ENCODE peak calls at places on chromosomes 4 and X, in four cellular contexts. S, T, F and H are unnamed samples.

GRCh38 chrX:94058728-94059382 is 384.8 kb downstream of the FAM133A start:
- DNase-seq in S (peak), T (peak), F (no peak), H (peak)

GRCh38 chr4:139188648-139189416 is 11.8 kb upstream of the ELF2 start:
- DNase-seq in S (no peak), T (no peak), F (no peak), H (peak)

GRCh38 chr4:169042608-169043007 is 32.6 kb upstream of the CBR4 start:
- DNase-seq in S (no peak), T (no peak), F (no peak), H (no peak)

GRCh38 chrX:45667666-45668065 is 467.0 kb upstream of the DIPK2B start:
- DNase-seq in S (no peak), T (no peak), F (no peak), H (no peak)

GRCh38 chrX:108250654-108251579 is 159.3 kb downstream of the ATG4A start:
- DNase-seq in S (no peak), T (no peak), F (no peak), H (no peak)

GRCh38 chr4:68359508-68359907 is 9.6 kb upstream of the YTHDC1 start:
- DNase-seq in S (no peak), T (no peak), F (no peak), H (no peak)

GRCh38 chr4:36677122-36677521 is 395.7 kb downstream of the DTHD1 start:
- DNase-seq in S (no peak), T (no peak), F (no peak), H (no peak)

GRCh38 chr4:98994474-98995182 is 893 bp upstream of the METAP1 start:
- DNase-seq in S (peak), T (peak), F (no peak), H (no peak)

GRCh38 chr4:140743194-140743931 is 12.8 kb downstream of the TBC1D9 start:
- DNase-seq in S (peak), T (peak), F (peak), H (no peak)

GRCh38 chr4:79923290-79923689 is 149.7 kb downstream of the ANTXR2 start:
- DNase-seq in S (no peak), T (no peak), F (no peak), H (no peak)

GRCh38 chrX:42714981-42715688 is 62.8 kb downstream of the PPP1R2C start:
- DNase-seq in S (peak), T (peak), F (no peak), H (no peak)

GRCh38 chrX:23908219-23909003 is 605 bp downstream of the CXorf58 start:
- DNase-seq in S (no peak), T (no peak), F (no peak), H (no peak)

GRCh38 chr4:22780797-22781196 is 88.1 kb downstream of the GBA3 start:
- DNase-seq in S (no peak), T (no peak), F (no peak), H (no peak)

GRCh38 chrX:40343319-40343718 is 237.5 kb upstream of the ATP6AP2 start:
- DNase-seq in S (no peak), T (no peak), F (no peak), H (no peak)

GRCh38 chrX:13764765-13765164 is 30.2 kb downstream of the OFD1 start:
- DNase-seq in S (peak), T (peak), F (no peak), H (peak)

GRCh38 chr4:151768835-151769234 is 8.0 kb upstream of the GATB start:
- DNase-seq in S (no peak), T (no peak), F (no peak), H (no peak)

GRCh38 chr4:79585834-79586233 is 177.8 kb upstream of the GK2 start:
- DNase-seq in S (no peak), T (no peak), F (no peak), H (no peak)

DNA sequence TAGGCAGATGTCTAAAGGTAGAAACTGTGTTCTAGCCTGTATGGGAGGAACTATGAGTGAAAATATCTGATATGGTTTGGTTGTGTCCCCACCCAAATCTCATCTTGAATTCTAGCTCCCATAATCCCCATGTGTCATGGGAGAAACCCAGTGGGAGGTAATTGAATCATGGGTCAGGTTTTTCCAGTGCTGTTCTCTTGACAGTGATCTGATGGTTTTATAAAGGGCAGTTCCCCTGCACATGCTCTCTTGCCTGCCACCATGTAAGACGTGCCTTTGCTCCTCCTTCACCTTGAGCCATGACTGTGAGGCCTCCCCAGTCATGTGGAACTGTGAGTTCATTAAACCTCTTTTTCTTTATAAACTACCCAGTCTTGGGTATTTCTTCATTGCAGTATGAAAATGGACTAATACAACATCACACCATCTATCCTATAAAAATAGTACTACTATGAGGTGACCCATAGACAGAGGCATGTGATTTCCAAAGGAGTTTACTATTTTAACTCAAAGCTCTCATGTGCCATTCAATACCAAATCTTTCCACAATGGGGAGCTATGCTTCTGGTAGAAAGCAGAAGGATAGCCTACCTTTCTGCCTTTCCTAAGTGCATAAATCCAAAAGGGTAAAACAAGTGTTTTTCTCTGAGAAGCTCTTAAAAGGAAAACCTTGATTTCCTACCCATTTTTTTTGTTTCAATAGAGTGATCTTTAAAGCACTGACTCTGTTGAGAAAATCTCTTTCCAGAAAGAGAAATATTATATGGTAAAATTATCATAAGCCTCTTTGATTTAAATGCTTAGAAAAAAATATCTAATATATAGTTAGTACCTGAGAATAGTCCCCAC is 38.8 kb downstream of the SEC31A start:
- DNase-seq in S (peak), T (peak), F (no peak), H (peak)
- TF ChIP-seq POLR2AphosphoS2 in S (no peak), T (no peak), F (no peak), H (no peak)

GRCh38 chr4:8316911-8317351 is 47.4 kb downstream of the HTRA3 start:
- DNase-seq in S (no peak), T (no peak), F (no peak), H (no peak)

GRCh38 chr4:8314691-8315255 is 45.2 kb downstream of the HTRA3 start:
- DNase-seq in S (no peak), T (no peak), F (no peak), H (no peak)

GRCh38 chr4:8315343-8316250 is 46.0 kb downstream of the HTRA3 start:
- DNase-seq in S (peak), T (peak), F (no peak), H (no peak)

GRCh38 chr4:8317474-8317873 is 47.9 kb downstream of the HTRA3 start:
- DNase-seq in S (no peak), T (no peak), F (no peak), H (no peak)

DNA sequence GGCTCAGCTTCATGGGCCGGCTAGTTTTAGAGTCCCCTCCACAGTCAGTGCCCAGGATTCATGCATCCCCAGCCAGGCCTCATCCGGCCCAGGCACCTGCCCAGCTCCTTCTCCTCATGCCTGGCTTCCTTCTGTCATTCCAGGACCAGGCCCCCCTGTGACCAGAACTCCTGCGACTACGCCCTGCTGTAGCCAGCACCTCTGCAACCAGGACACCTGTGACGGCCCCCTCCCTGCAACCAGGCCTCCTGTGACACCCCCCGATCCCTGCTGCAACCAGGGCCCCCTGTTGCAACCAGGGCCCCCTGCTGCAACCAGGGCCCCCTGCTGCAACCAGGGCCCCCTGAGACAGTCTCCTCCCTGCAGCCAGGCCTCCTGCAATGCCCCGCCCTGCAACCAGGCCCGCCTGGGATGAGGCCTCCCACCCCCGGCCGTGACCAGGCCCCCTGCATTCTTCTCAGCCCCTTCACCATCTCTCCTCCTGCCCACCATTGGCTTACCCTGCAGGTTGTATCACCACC is 46.8 kb downstream of the HTRA3 start:
- DNase-seq in S (no peak), T (no peak), F (no peak), H (no peak)
- TF ChIP-seq POLR2AphosphoS2 in S (no peak), T (no peak), F (no peak), H (no peak)

DNA sequence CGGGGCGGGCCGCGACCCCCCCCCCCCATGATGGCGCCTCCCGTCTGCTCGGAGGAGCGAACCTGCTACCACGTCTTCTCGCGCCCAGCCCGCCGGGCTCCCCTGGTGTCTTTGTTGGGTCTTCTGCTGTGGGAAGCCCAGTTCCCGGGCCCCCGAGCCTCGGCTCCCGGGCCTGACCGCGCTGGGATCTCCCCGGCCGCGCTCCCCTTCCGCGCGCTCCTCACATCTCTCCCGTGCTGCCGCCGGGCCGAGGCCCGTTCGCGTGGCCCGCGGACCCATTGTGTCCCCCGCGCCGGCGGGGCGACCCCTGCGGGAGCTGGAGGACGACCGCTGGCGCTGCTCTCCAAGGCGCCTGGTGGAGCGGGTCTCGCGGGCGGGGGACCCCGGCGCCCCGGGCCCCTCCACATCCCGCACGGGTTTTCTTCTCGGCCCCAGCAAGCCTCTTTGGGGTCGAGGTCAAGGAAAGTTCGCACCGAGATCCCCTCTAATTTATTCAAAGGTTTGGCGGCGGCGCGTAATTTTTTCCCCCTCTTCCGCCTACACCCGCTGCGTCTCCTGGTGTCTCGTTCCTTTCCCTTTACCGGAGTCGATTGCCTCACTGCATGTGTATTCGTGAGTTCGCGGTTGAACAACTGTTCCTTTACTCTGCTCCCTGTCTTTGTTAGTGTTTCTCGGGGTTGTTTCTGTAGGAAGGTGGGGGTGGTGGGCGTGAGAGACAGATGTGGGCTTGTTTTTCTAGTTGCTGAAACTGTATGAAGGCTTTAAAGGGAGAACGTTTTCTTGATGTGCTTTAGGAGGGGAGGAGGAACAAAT is 762 bp downstream of the SMAD1 start:
- DNase-seq in S (peak), T (peak), F (peak), H (no peak)
- TF ChIP-seq POLR2AphosphoS2 in S (no peak), T (no peak), F (no peak), H (no peak)

DNA sequence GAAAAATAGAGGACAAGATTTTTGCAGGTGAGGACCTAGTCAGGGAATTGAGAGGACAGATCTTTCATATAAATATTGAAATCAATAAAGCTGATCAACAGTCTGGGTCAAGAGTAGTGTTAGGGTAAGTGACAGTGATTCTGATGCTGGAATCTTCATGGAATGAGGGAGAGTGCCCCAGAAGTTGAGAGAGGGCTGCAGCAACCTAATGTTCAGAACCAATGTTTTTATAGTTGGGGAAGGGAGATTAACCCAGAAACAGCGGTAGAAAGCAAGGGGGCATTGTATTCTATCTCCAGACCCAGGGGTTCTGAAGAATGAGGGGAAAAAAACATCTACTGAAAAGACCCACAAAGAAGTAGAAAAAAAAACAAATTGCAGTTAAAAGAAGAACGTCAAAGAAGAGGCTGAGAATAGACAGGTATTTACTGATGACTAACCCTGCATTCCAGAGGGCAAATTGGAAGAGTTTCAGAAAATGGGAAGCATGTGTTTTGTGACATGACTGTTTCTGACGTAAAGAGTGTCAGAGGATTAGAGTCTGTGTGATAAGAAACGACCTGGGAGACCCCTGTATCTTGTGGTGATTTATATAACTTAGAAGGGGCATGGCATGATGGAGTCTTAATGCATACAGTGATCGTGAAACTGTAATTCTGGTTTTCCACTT is 819.6 kb upstream of the EPHA5 start:
- DNase-seq in S (peak), T (no peak), F (no peak), H (no peak)
- TF ChIP-seq POLR2AphosphoS2 in S (no peak), T (no peak), F (no peak), H (no peak)

GRCh38 chr4:106315476-106315967 is 487 bp downstream of the TBCK start:
- DNase-seq in S (no peak), T (peak), F (no peak), H (no peak)
- TF ChIP-seq POLR2AphosphoS2 in S (no peak), T (no peak), F (no peak), H (no peak)

GRCh38 chrX:87805829-87806490 is 288.4 kb downstream of the KLHL4 start:
- DNase-seq in S (no peak), T (no peak), F (no peak), H (no peak)
- TF ChIP-seq POLR2AphosphoS2 in S (no peak), T (no peak), F (no peak), H (no peak)

GRCh38 chr4:6425911-6426310 is 46.5 kb downstream of the PPP2R2C start:
- DNase-seq in S (no peak), T (no peak), F (no peak), H (no peak)

GRCh38 chr4:6424425-6424824 is 48.0 kb downstream of the PPP2R2C start:
- DNase-seq in S (no peak), T (no peak), F (no peak), H (no peak)

GRCh38 chr4:6425336-6425735 is 47.1 kb downstream of the PPP2R2C start:
- DNase-seq in S (no peak), T (no peak), F (peak), H (no peak)

GRCh38 chr4:6426571-6427438 is 45.6 kb downstream of the PPP2R2C start:
- DNase-seq in S (no peak), T (no peak), F (no peak), H (no peak)

GRCh38 chr4:6427439-6428090 is 44.8 kb downstream of the PPP2R2C start:
- DNase-seq in S (no peak), T (no peak), F (no peak), H (no peak)
- TF ChIP-seq POLR2AphosphoS2 in S (no peak), T (no peak), F (no peak), H (no peak)

GRCh38 chr4:8912089-8912455 is 40.4 kb upstream of the HMX1 start:
- DNase-seq in S (no peak), T (no peak), F (no peak), H (no peak)
- TF ChIP-seq POLR2AphosphoS2 in S (no peak), T (no peak), F (no peak), H (no peak)

DNA sequence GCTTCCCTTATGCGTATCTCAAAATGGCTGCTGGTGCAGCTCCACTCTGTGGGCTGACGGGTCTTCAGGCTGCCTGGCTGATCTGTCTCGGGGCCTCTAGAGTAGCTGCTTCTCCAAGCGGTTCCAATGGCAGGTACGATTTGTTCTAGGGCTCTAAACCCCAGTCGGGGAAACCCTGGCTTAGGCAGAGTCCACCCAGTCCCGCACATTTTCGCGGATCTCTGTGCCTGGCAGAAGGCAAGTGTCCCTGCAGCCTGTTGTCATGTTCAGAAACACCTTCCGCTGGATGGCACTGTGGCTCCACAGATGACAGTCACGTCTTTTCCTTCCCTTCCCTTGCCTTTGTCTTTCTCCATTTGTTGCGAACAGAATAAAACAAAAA is 54.4 kb downstream of the NBDY start:
- DNase-seq in S (no peak), T (no peak), F (peak), H (no peak)
- TF ChIP-seq POLR2AphosphoS2 in S (no peak), T (no peak), F (no peak), H (no peak)

GRCh38 chrX:155923200-155923599 is 42.1 kb downstream of the VAMP7 start:
- DNase-seq in S (no peak), T (no peak), F (no peak), H (no peak)
- TF ChIP-seq POLR2AphosphoS2 in S (no peak), T (no peak), F (no peak), H (no peak)